ENCODE peak calls at places on chromosomes 13 and 19, in five cellular contexts. Z is cardiac fibroblast, C is colonic mucosa, Y is heart left ventricle, H is fibroblast of the aortic adventitia. S is an unnamed sample.

GRCh38 chr13:28394422-28394821 is 100.5 kb downstream of the FLT1 start:
- DNase-seq in C (no peak), Y (no peak), Z (peak), H (no peak), S (peak)

GRCh38 chr13:71603255-71603654 is 263.7 kb downstream of the DACH1 start:
- DNase-seq in Y (no peak), H (no peak), C (no peak), Z (no peak), S (no peak)

GRCh38 chr13:98484289-98485219 is 92.4 kb downstream of the STK24 start:
- DNase-seq in Y (peak), Z (peak), C (peak), H (peak), S (peak)

GRCh38 chr13:40640845-40641458 is 25.5 kb downstream of the FOXO1 start:
- DNase-seq in Z (no peak), C (no peak), Y (no peak), H (no peak), S (no peak)

GRCh38 chr13:101209206-101209893 is 207.0 kb downstream of the NALCN start:
- DNase-seq in H (no peak), Z (no peak), C (no peak), Y (no peak), S (no peak)

GRCh38 chr13:83827338-83827737 is 54.9 kb downstream of the SLITRK1 start:
- DNase-seq in Y (no peak), C (no peak), H (no peak), Z (no peak), S (no peak)

GRCh38 chr19:22527554-22527953 is 105.4 kb upstream of the ZNF98 start:
- DNase-seq in Y (no peak), C (no peak), Z (no peak), H (no peak), S (no peak)

GRCh38 chr13:110965038-110965754 is 50.3 kb upstream of the ANKRD10 start:
- DNase-seq in Z (peak), Y (no peak), C (no peak), H (peak), S (peak)

GRCh38 chr19:29945017-29945416 is 3.0 kb downstream of the URI1 start:
- DNase-seq in Y (no peak), C (no peak), H (no peak), Z (no peak), S (no peak)

GRCh38 chr19:5988520-5989387 is 10.8 kb upstream of the RANBP3 start:
- DNase-seq in H (no peak), C (no peak), Z (peak), Y (no peak), S (no peak)

GRCh38 chr13:51745236-51745635 is 58.7 kb downstream of the DHRS12 start:
- DNase-seq in C (no peak), Z (no peak), H (no peak), Y (no peak), S (no peak)

GRCh38 chr19:41701401-41702075 is 6.9 kb upstream of the CEACAM5 start:
- DNase-seq in Y (no peak), C (peak), H (no peak), Z (no peak), S (no peak)

GRCh38 chr13:53151692-53152421 is 123.2 kb downstream of the OLFM4 start:
- DNase-seq in H (no peak), C (peak), Z (peak), Y (peak), S (peak)

GRCh38 chr19:34457446-34457845 is 24.1 kb upstream of the WTIP start:
- DNase-seq in Z (no peak), H (no peak), C (no peak), Y (no peak), S (no peak)

GRCh38 chr13:111460548-111461444 is 140.4 kb downstream of the TEX29 start:
- DNase-seq in H (peak), Y (peak), Z (peak), C (no peak), S (peak)

GRCh38 chr19:50249636-50250035 is 46.2 kb downstream of the MYH14 start:
- DNase-seq in C (no peak), Z (no peak), Y (no peak), H (no peak), S (no peak)

GRCh38 chr19:50814883-50815282 is 8.7 kb downstream of the KLK1 start:
- DNase-seq in H (no peak), Y (no peak), Z (no peak), C (no peak), S (no peak)

GRCh38 chr19:8370176-8371010 is 6.4 kb downstream of the ANGPTL4 start:
- DNase-seq in Y (no peak), Z (peak), C (no peak), H (peak), S (no peak)

GRCh38 chr13:23588576-23589141 is 18.4 kb downstream of the TNFRSF19 start:
- DNase-seq in Y (no peak), C (no peak), H (no peak), Z (no peak), S (no peak)

GRCh38 chr13:113369881-113370280 is 6.0 kb upstream of the GRTP1 start:
- DNase-seq in C (no peak), Y (no peak), H (no peak), Z (no peak), S (no peak)

GRCh38 chr13:46896346-46897138 is at the start of gene HTR2A:
- DNase-seq in Y (peak), H (peak), C (no peak), Z (peak), S (peak)

GRCh38 chr13:46893221-46893620 is 3.6 kb downstream of the HTR2A start:
- DNase-seq in H (no peak), C (no peak), Y (no peak), Z (no peak), S (no peak)

GRCh38 chr13:46899801-46900200 is 2.9 kb upstream of the HTR2A start:
- DNase-seq in Z (no peak), H (no peak), C (no peak), Y (no peak), S (no peak)

GRCh38 chr13:46893820-46894533 is 2.9 kb downstream of the HTR2A start:
- DNase-seq in C (peak), H (peak), Y (peak), Z (peak), S (peak)

GRCh38 chr13:46894534-46894906 is 2.3 kb downstream of the HTR2A start:
- DNase-seq in Y (no peak), C (no peak), Z (no peak), H (no peak), S (peak)
- H3K4me3 ChIP-seq in Y (peak), C (peak), Z (peak), H (peak), S (peak)

GRCh38 chr13:21142766-21143165 is 33.6 kb downstream of the SKA3 start:
- DNase-seq in H (no peak), C (no peak), Z (no peak), Y (no peak), S (no peak)
- H3K4me3 ChIP-seq in H (peak), C (no peak), Z (no peak), Y (peak), S (no peak)

DNA sequence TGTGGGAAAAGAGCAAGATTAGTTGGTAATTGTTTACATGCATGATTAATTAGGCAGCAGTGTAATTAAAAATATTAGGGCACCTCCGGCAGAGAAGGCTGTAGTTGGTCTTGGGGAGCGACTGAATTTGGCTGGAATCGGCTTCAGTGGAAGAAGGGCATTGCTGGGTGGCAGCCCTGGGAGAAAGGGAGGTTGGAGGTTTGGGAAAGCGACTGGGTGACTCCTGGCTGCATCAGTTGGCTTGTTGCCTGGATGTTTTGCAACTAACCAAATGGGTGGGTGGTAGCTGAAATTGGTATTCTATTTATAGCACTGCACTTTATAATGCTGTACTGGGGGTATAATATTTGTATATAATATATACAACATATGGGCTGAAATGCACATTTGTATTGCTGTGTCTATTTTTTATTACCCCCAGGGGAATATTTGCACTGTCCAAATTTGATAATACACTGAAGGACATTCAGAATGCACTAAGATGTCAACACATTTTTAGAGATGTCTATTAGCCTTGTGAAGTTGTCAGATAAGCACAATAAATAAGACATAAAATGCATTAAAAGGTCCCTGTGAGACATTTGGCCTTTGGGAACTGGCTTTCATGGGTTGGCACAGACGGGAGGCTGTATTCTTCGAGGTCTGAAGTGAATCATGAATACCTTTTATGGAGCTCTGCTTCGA is 1.7 kb downstream of the B3GLCT start:
- DNase-seq in Y (peak), H (peak), C (no peak), Z (peak), S (peak)
- H3K4me3 ChIP-seq in Y (peak), H (peak), C (peak), Z (peak), S (peak)

GRCh38 chr13:106530907-106531520 is 4.4 kb downstream of the EFNB2 start:
- DNase-seq in Y (no peak), Z (no peak), H (no peak), C (no peak), S (no peak)

GRCh38 chr13:106533940-106534843 is 1.3 kb downstream of the EFNB2 start:
- DNase-seq in H (peak), Y (peak), Z (peak), C (peak), S (peak)

GRCh38 chr13:106534844-106535551 is 464 bp downstream of the EFNB2 start:
- DNase-seq in C (no peak), Y (peak), H (peak), Z (peak), S (peak)

GRCh38 chr13:106532111-106532929 is 3.1 kb downstream of the EFNB2 start:
- DNase-seq in C (peak), Y (no peak), Z (peak), H (peak), S (peak)

DNA sequence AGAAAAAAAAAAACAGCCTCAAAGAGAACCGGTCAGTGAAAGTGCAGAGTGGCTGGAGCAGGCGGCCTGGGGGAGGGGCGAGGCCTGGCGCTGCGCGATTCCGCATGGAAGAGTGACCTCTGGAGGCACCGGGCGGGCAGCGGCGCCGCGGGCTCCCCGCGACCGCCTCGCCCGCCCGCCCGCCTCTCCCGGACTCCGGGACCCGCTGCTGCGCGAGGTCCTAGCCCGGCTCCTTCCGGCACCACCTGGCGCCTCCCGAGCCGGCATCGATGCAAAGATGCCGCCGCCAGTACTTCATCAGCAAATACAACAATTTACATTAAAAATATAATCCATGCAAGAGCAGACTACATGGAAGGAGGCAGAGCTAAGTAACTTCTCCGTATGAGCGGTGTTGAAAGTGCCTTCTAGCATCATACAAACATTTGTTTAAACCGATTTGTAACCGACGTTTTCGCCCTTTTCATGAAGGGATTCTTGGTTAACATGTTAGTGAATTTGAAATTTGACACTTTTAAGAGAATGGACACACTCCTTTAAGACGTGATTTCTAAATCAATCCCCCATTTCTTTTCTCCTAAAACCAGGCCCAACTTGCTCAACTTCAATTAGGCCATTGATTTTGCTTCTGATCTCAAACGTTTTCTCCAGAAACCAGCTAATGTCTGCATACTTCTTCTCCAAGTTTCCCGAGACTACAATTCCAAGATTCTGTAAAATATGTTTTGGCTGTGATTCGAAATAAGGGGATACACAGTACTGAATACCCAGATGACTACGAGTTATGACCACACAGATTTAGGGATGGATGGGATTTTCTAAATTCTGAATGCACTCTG is 2.1 kb downstream of the EFNB2 start:
- DNase-seq in H (peak), Z (peak), Y (peak), C (peak), S (peak)
- H3K4me3 ChIP-seq in H (peak), Z (peak), Y (peak), C (peak), S (peak)

GRCh38 chr19:17418710-17419109 is 1.1 kb upstream of the MVB12A start:
- DNase-seq in C (no peak), H (no peak), Y (no peak), Z (peak), S (no peak)
- H3K4me3 ChIP-seq in C (no peak), H (no peak), Y (no peak), Z (no peak), S (no peak)

DNA sequence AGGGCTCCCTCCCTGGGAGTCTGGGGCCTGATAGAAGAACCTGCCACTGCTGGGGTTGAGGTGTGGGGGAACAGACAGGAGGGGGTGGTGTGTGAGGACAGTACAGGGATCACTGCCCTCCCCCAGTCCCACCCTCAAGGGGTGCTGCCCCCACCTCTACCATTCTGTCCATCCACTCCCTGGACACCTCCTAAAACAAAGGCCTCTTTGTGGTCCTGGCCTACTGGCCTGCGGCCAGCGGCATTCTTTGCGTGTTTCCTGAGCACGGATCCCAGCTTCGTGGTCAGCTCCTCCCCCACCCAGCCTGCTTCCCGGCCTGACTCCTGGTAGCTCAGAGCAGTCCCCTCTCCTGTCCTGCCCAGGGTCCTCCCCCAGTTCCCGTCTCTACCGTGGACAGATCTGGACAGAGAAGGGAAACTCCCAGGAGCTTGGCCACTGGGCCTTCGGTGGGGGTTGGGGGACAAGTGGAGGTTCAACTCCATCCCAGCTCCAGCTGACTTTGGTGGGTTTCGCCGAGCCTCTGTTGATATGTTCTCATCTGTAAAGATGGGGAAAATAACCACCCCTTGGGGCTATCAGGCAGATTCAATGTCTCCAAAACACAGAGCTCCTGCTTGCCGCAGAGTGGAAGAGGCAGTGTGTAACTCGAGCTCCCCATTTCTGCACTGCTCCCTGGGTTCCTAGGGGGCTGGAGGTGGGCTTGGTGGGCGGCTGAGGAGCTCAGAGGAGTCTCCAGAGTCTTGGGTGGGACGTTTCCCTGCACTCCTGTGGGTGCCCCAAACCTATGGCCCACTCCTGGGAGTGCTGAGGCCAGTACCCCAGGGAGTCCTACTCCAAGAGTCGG is 48.7 kb downstream of the LYL1 start:
- DNase-seq in H (peak), Z (peak), Y (peak), C (peak), S (peak)
- H3K4me3 ChIP-seq in H (peak), Z (no peak), Y (no peak), C (no peak), S (no peak)

DNA sequence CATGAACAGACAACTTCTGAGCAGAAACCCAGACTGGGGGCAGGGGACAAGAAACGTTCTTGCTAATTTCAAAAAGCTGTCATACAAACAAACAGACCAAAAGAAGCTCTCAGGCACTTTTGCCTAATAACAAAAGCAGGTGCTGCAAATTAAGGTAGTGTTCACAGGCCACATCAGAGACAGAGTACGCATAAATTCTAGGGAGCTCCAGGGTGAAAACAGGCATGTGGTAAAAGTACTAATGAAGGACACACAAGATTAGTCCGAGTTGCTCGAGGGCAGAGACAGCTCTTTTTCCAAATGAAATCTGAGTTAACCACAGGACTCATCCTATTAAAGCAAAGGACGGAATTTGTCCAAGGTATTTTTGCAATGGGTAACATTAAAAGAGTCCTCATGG is 197.4 kb downstream of the LHFPL6 start:
- DNase-seq in Y (no peak), H (no peak), Z (no peak), C (no peak), S (no peak)
- H3K4me3 ChIP-seq in Y (no peak), H (no peak), Z (no peak), C (no peak), S (no peak)

DNA sequence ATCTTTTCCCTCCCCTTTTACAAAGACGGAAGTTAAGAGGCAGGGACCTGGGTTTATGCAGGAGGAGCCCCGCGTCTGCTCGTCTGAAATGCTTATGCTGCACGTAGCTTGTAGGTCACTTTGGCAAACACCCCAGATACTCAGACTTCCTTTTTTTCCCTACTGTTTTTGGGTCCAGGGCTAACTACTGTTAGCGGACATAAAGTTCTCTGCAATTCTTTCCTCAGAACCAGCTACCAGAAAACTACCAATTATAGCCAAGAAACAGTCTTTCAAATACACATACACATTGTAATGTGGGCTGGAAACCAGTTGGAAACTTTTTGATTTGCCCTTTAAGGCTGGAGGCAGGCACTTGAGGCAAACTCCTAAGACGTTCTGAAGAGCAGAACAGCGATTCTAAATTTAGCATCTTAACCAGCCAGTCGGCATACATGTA is 50.7 kb downstream of the EFNB2 start:
- DNase-seq in Z (peak), Y (peak), C (no peak), H (peak), S (peak)
- H3K4me3 ChIP-seq in Z (peak), Y (no peak), C (no peak), H (no peak), S (no peak)